ENCODE peak calls at places on chromosomes 16 and 17, in ten cellular contexts. P is EL; J is CD8-positive, alpha-beta memory T cell; Z is HuH-7.5; I is MV-4-11; M is SHP77 treated with DMSO at 0.1 percent for 48 hours; N is left colon; R is RPMI8226; F is GF-D8; A is neural progenitor cell. W is an unnamed sample.
A peak's percentile ranks its signal among the peaks of the same experiment; 100 is the strongest.

GRCh38 chr17:3647769-3648540 is 11.4 kb downstream of the CTNS start:
- DNase-seq in P (peak; percentile 52), J (no peak), Z (peak; percentile 56), I (peak; percentile 62), M (no peak), N (peak; percentile 71), R (peak; percentile 47), F (no peak), A (peak; percentile 76), W (no peak)

GRCh38 chr16:74035816-74036215 is 260.8 kb upstream of the PSMD7 start:
- DNase-seq in P (no peak), J (no peak), Z (peak; percentile 14), I (peak; percentile 32), M (no peak), N (no peak), R (peak; percentile 23), F (no peak), A (peak; percentile 52), W (no peak)

GRCh38 chr17:50943575-50943933 is 77.4 kb upstream of the TOB1 start:
- DNase-seq in P (no peak), J (no peak), Z (no peak), I (no peak), M (no peak), N (peak; percentile 41), R (peak; percentile 58), F (no peak), A (no peak), W (no peak)

GRCh38 chr16:46746821-46747776 is 1.0 kb downstream of the MYLK3 start:
- DNase-seq in P (no peak), J (no peak), Z (peak; percentile 58), I (no peak), M (no peak), N (no peak), R (no peak), F (no peak), A (no peak), W (no peak)

GRCh38 chr16:85015481-85016177 is 4.3 kb upstream of the ZDHHC7 start:
- DNase-seq in P (no peak), J (no peak), Z (no peak), I (no peak), M (no peak), N (no peak), R (no peak), F (no peak), A (no peak), W (no peak)

GRCh38 chr16:83785455-83785854 is 22.3 kb upstream of the HSBP1 start:
- DNase-seq in P (no peak), J (no peak), Z (no peak), I (no peak), M (no peak), N (no peak), R (no peak), F (no peak), A (no peak), W (no peak)

GRCh38 chr17:81480140-81480917 is 32.3 kb downstream of the ACTG1 start:
- DNase-seq in P (peak; percentile 78), J (no peak), Z (peak; percentile 67), I (no peak), M (peak; percentile 35), N (no peak), R (no peak), F (no peak), A (no peak), W (no peak)

GRCh38 chr17:48296453-48296852 is 133.6 kb downstream of the SKAP1 start:
- DNase-seq in P (no peak), J (no peak), Z (no peak), I (no peak), M (no peak), N (no peak), R (no peak), F (no peak), A (no peak), W (no peak)

GRCh38 chr16:47887496-47887895 is 268.3 kb downstream of the ABCC12 start:
- DNase-seq in P (peak; percentile 92), J (no peak), Z (no peak), I (no peak), M (no peak), N (no peak), R (no peak), F (no peak), A (peak; percentile 47), W (no peak)

GRCh38 chr16:53836142-53836541 is 132.2 kb downstream of the FTO start:
- DNase-seq in P (no peak), J (no peak), Z (no peak), I (no peak), M (no peak), N (no peak), R (no peak), F (no peak), A (no peak), W (no peak)

GRCh38 chr16:17266606-17267313 is 204.0 kb downstream of the XYLT1 start:
- DNase-seq in P (no peak), J (no peak), Z (no peak), I (no peak), M (peak; percentile 76), N (peak; percentile 83), R (no peak), F (no peak), A (no peak), W (peak; percentile 86)

GRCh38 chr17:81002409-81003361 is 11.0 kb downstream of the CHMP6 start:
- DNase-seq in P (peak; percentile 60), J (no peak), Z (peak; percentile 37), I (peak; percentile 13), M (peak; percentile 89), N (peak; percentile 90), R (peak; percentile 71), F (no peak), A (no peak), W (peak; percentile 88)

GRCh38 chr17:73657473-73658116 is 13.3 kb upstream of the SDK2 start:
- DNase-seq in P (no peak), J (no peak), Z (no peak), I (peak; percentile 39), M (peak; percentile 64), N (peak; percentile 81), R (peak; percentile 33), F (no peak), A (peak; percentile 84), W (peak; percentile 83)

GRCh38 chr17:72732893-72733618 is 359.4 kb downstream of the SLC39A11 start:
- DNase-seq in P (no peak), J (no peak), Z (no peak), I (peak; percentile 14), M (no peak), N (peak; percentile 24), R (no peak), F (no peak), A (no peak), W (peak; percentile 21)

GRCh38 chr16:49520684-49521083 is 147.1 kb downstream of the C16orf78 start:
- DNase-seq in P (no peak), J (no peak), Z (no peak), I (no peak), M (no peak), N (no peak), R (no peak), F (no peak), A (no peak), W (no peak)

GRCh38 chr17:67260051-67260987 is 15.3 kb upstream of the HELZ start:
- DNase-seq in P (peak; percentile 61), J (no peak), Z (no peak), I (peak; percentile 83), M (no peak), N (no peak), R (peak; percentile 87), F (peak; percentile 47), A (no peak), W (peak; percentile 43)

GRCh38 chr17:80805032-80805751 is 186.4 kb upstream of the CHMP6 start:
- DNase-seq in P (no peak), J (no peak), Z (no peak), I (no peak), M (no peak), N (no peak), R (no peak), F (no peak), A (no peak), W (no peak)

GRCh38 chr17:79125503-79125902 is 50.9 kb downstream of the ENGASE start:
- DNase-seq in P (no peak), J (no peak), Z (no peak), I (no peak), M (no peak), N (no peak), R (no peak), F (no peak), A (peak; percentile 39), W (no peak)

GRCh38 chr17:50269477-50270429 is 4.5 kb upstream of the TMEM92 start:
- DNase-seq in P (peak; percentile 85), J (peak; percentile 37), Z (peak; percentile 75), I (peak; percentile 63), M (peak; percentile 13), N (peak; percentile 80), R (peak; percentile 74), F (no peak), A (peak; percentile 75), W (peak; percentile 73)

GRCh38 chr16:84986102-84986501 is 25.2 kb downstream of the ZDHHC7 start:
- DNase-seq in P (no peak), J (no peak), Z (no peak), I (no peak), M (no peak), N (no peak), R (no peak), F (no peak), A (no peak), W (no peak)

GRCh38 chr16:81642107-81642436 is 137.0 kb upstream of the PLCG2 start:
- DNase-seq in P (no peak), J (no peak), Z (no peak), I (no peak), M (no peak), N (no peak), R (no peak), F (no peak), A (no peak), W (no peak)

GRCh38 chr16:66964049-66964448 is 3.0 kb downstream of the CES3 start:
- DNase-seq in P (no peak), J (no peak), Z (no peak), I (no peak), M (no peak), N (no peak), R (peak; percentile 82), F (no peak), A (no peak), W (no peak)

GRCh38 chr17:41678907-41679739 is 9.6 kb upstream of the EIF1 start:
- DNase-seq in P (peak; percentile 64), J (peak; percentile 52), Z (no peak), I (peak; percentile 97), M (no peak), N (no peak), R (peak; percentile 65), F (peak; percentile 98), A (no peak), W (no peak)

GRCh38 chr16:56362057-56362655 is 63.2 kb downstream of the AMFR start:
- DNase-seq in P (no peak), J (no peak), Z (no peak), I (no peak), M (no peak), N (no peak), R (no peak), F (no peak), A (no peak), W (no peak)